ENCODE peak calls at places on chromosomes 3 and 15, in seven cellular contexts. One of them, this sample, is unnamed.
A peak's percentile ranks its signal among the peaks of the same experiment; 100 is the strongest.

GRCh38 chr3:42979044-42979962 is at the start of gene GASK1A:
- DNase-seq in upper lobe of right lung: peak; percentile 74
- DNase-seq in ovary: peak; percentile 80
- DNase-seq in GM12878: no peak
- DNase-seq in epithelial cell of proximal tubule: no peak
- DNase-seq in GM12864: no peak
- DNase-seq in IMR-90: no peak
- DNase-seq in this sample: no peak

GRCh38 chr3:99966657-99967420 is 147.5 kb downstream of the FILIP1L start:
- DNase-seq in upper lobe of right lung: no peak
- DNase-seq in ovary: no peak
- DNase-seq in GM12878: no peak
- DNase-seq in epithelial cell of proximal tubule: no peak
- DNase-seq in GM12864: no peak
- DNase-seq in IMR-90: peak; percentile 68
- DNase-seq in this sample: peak; percentile 92

GRCh38 chr15:101122806-101123205 is 129.0 kb downstream of the CHSY1 start:
- DNase-seq in upper lobe of right lung: no peak
- DNase-seq in ovary: no peak
- DNase-seq in GM12878: no peak
- DNase-seq in epithelial cell of proximal tubule: no peak
- DNase-seq in GM12864: no peak
- DNase-seq in IMR-90: no peak
- DNase-seq in this sample: no peak

GRCh38 chr15:72472907-72473669 is 1.0 kb upstream of the ARIH1 start:
- DNase-seq in upper lobe of right lung: no peak
- DNase-seq in ovary: no peak
- DNase-seq in GM12878: peak; percentile 5
- DNase-seq in epithelial cell of proximal tubule: peak; percentile 16
- DNase-seq in GM12864: no peak
- DNase-seq in IMR-90: peak; percentile 53
- DNase-seq in this sample: no peak

GRCh38 chr3:16130066-16130465 is 44.4 kb upstream of the GALNT15 start:
- DNase-seq in upper lobe of right lung: no peak
- DNase-seq in ovary: no peak
- DNase-seq in GM12878: no peak
- DNase-seq in epithelial cell of proximal tubule: peak; percentile 100
- DNase-seq in GM12864: no peak
- DNase-seq in IMR-90: peak; percentile 93
- DNase-seq in this sample: no peak

GRCh38 chr15:34084086-34084485 is 17.6 kb downstream of the EMC7 start:
- DNase-seq in upper lobe of right lung: no peak
- DNase-seq in ovary: no peak
- DNase-seq in GM12878: no peak
- DNase-seq in epithelial cell of proximal tubule: no peak
- DNase-seq in GM12864: no peak
- DNase-seq in IMR-90: peak; percentile 84
- DNase-seq in this sample: no peak

GRCh38 chr15:68601206-68602197 is 22.7 kb downstream of the CORO2B start:
- DNase-seq in upper lobe of right lung: no peak
- DNase-seq in ovary: no peak
- DNase-seq in GM12878: no peak
- DNase-seq in epithelial cell of proximal tubule: no peak
- DNase-seq in GM12864: no peak
- DNase-seq in IMR-90: no peak
- DNase-seq in this sample: no peak

GRCh38 chr3:62373714-62374333 is 474 bp upstream of the FEZF2 start:
- DNase-seq in upper lobe of right lung: no peak
- DNase-seq in ovary: no peak
- DNase-seq in GM12878: no peak
- DNase-seq in epithelial cell of proximal tubule: no peak
- DNase-seq in GM12864: no peak
- DNase-seq in IMR-90: no peak
- DNase-seq in this sample: no peak

GRCh38 chr3:70000563-70001081 is 1.1 kb downstream of the SAMMSON start:
- DNase-seq in upper lobe of right lung: no peak
- DNase-seq in ovary: no peak
- DNase-seq in GM12878: no peak
- DNase-seq in epithelial cell of proximal tubule: no peak
- DNase-seq in GM12864: no peak
- DNase-seq in IMR-90: peak; percentile 20
- DNase-seq in this sample: no peak

GRCh38 chr3:128316456-128316855 is 150.2 kb downstream of the DNAJB8 start:
- DNase-seq in upper lobe of right lung: peak; percentile 55
- DNase-seq in ovary: peak; percentile 80
- DNase-seq in GM12878: no peak
- DNase-seq in epithelial cell of proximal tubule: no peak
- DNase-seq in GM12864: no peak
- DNase-seq in IMR-90: no peak
- DNase-seq in this sample: no peak

GRCh38 chr3:197540961-197541377 is 14.8 kb downstream of the BDH1 start:
- DNase-seq in upper lobe of right lung: no peak
- DNase-seq in ovary: no peak
- DNase-seq in GM12878: no peak
- DNase-seq in epithelial cell of proximal tubule: no peak
- DNase-seq in GM12864: no peak
- DNase-seq in IMR-90: no peak
- DNase-seq in this sample: no peak

GRCh38 chr15:23855947-23856346 is 168.8 kb upstream of the NDN start:
- DNase-seq in upper lobe of right lung: no peak
- DNase-seq in ovary: no peak
- DNase-seq in GM12878: no peak
- DNase-seq in epithelial cell of proximal tubule: no peak
- DNase-seq in GM12864: no peak
- DNase-seq in IMR-90: no peak
- DNase-seq in this sample: no peak

GRCh38 chr15:99165956-99166689 is 61.2 kb downstream of the SYNM start:
- DNase-seq in upper lobe of right lung: no peak
- DNase-seq in ovary: no peak
- DNase-seq in GM12878: no peak
- DNase-seq in epithelial cell of proximal tubule: no peak
- DNase-seq in GM12864: no peak
- DNase-seq in IMR-90: no peak
- DNase-seq in this sample: no peak

GRCh38 chr3:81863714-81864113 is 102.3 kb upstream of the GBE1 start:
- DNase-seq in upper lobe of right lung: no peak
- DNase-seq in ovary: no peak
- DNase-seq in GM12878: no peak
- DNase-seq in epithelial cell of proximal tubule: no peak
- DNase-seq in GM12864: no peak
- DNase-seq in IMR-90: no peak
- DNase-seq in this sample: no peak

GRCh38 chr3:46884427-46884826 is 6.9 kb downstream of the PTH1R start:
- DNase-seq in upper lobe of right lung: no peak
- DNase-seq in ovary: no peak
- DNase-seq in GM12878: no peak
- DNase-seq in epithelial cell of proximal tubule: no peak
- DNase-seq in GM12864: no peak
- DNase-seq in IMR-90: no peak
- DNase-seq in this sample: no peak

GRCh38 chr15:31297880-31298456 is 28.7 kb upstream of the KLF13 start:
- DNase-seq in upper lobe of right lung: peak; percentile 36
- DNase-seq in ovary: peak; percentile 3
- DNase-seq in GM12878: no peak
- DNase-seq in epithelial cell of proximal tubule: no peak
- DNase-seq in GM12864: no peak
- DNase-seq in IMR-90: no peak
- DNase-seq in this sample: no peak

GRCh38 chr3:6697285-6697684 is 163.6 kb upstream of the GRM7 start:
- DNase-seq in upper lobe of right lung: no peak
- DNase-seq in ovary: no peak
- DNase-seq in GM12878: no peak
- DNase-seq in epithelial cell of proximal tubule: no peak
- DNase-seq in GM12864: no peak
- DNase-seq in IMR-90: no peak
- DNase-seq in this sample: no peak

GRCh38 chr3:31802981-31803380 is 178.1 kb downstream of the OSBPL10 start:
- DNase-seq in upper lobe of right lung: no peak
- DNase-seq in ovary: no peak
- DNase-seq in GM12878: no peak
- DNase-seq in epithelial cell of proximal tubule: no peak
- DNase-seq in GM12864: no peak
- DNase-seq in IMR-90: no peak
- DNase-seq in this sample: no peak

GRCh38 chr15:89836255-89837133 is 21.8 kb upstream of the ANPEP start:
- DNase-seq in upper lobe of right lung: no peak
- DNase-seq in ovary: no peak
- DNase-seq in GM12878: no peak
- DNase-seq in epithelial cell of proximal tubule: peak; percentile 80
- DNase-seq in GM12864: no peak
- DNase-seq in IMR-90: peak; percentile 96
- DNase-seq in this sample: peak; percentile 63

GRCh38 chr15:64856429-64857145 is 14.9 kb downstream of the PLEKHO2 start:
- DNase-seq in upper lobe of right lung: no peak
- DNase-seq in ovary: peak; percentile 73
- DNase-seq in GM12878: no peak
- DNase-seq in epithelial cell of proximal tubule: no peak
- DNase-seq in GM12864: no peak
- DNase-seq in IMR-90: peak; percentile 80
- DNase-seq in this sample: peak; percentile 61
- TF ChIP-seq CTCF in upper lobe of right lung: no peak
- TF ChIP-seq CTCF in ovary: no peak
- TF ChIP-seq CTCF in GM12878: no peak
- TF ChIP-seq CTCF in epithelial cell of proximal tubule: no peak
- TF ChIP-seq CTCF in GM12864: no peak
- TF ChIP-seq CTCF in IMR-90: peak; percentile 24
- TF ChIP-seq CTCF in this sample: peak; percentile 6

GRCh38 chr15:96322401-96323249 is 7.9 kb upstream of the NR2F2 start:
- DNase-seq in upper lobe of right lung: no peak
- DNase-seq in ovary: peak; percentile 83
- DNase-seq in GM12878: no peak
- DNase-seq in epithelial cell of proximal tubule: no peak
- DNase-seq in GM12864: no peak
- DNase-seq in IMR-90: no peak
- DNase-seq in this sample: no peak

GRCh38 chr15:96324192-96324895 is 6.2 kb upstream of the NR2F2 start:
- DNase-seq in upper lobe of right lung: no peak
- DNase-seq in ovary: peak; percentile 81
- DNase-seq in GM12878: no peak
- DNase-seq in epithelial cell of proximal tubule: no peak
- DNase-seq in GM12864: no peak
- DNase-seq in IMR-90: peak; percentile 54
- DNase-seq in this sample: no peak

GRCh38 chr15:96323250-96324162 is 7.0 kb upstream of the NR2F2 start:
- DNase-seq in upper lobe of right lung: no peak
- DNase-seq in ovary: peak; percentile 64
- DNase-seq in GM12878: no peak
- DNase-seq in epithelial cell of proximal tubule: no peak
- DNase-seq in GM12864: no peak
- DNase-seq in IMR-90: no peak
- DNase-seq in this sample: no peak

GRCh38 chr15:96321422-96322391 is 8.8 kb upstream of the NR2F2 start:
- DNase-seq in upper lobe of right lung: peak; percentile 67
- DNase-seq in ovary: peak; percentile 81
- DNase-seq in GM12878: no peak
- DNase-seq in epithelial cell of proximal tubule: no peak
- DNase-seq in GM12864: no peak
- DNase-seq in IMR-90: peak; percentile 11
- DNase-seq in this sample: no peak

GRCh38 chr15:96320703-96321421 is 9.6 kb upstream of the NR2F2 start:
- DNase-seq in upper lobe of right lung: no peak
- DNase-seq in ovary: no peak
- DNase-seq in GM12878: no peak
- DNase-seq in epithelial cell of proximal tubule: no peak
- DNase-seq in GM12864: no peak
- DNase-seq in IMR-90: no peak
- DNase-seq in this sample: no peak
- H3K4me3 ChIP-seq in upper lobe of right lung: peak overlapping the region; percentile 54
- H3K4me3 ChIP-seq in ovary: peak overlapping the region; percentile 73
- H3K4me3 ChIP-seq in GM12878: peak overlapping the region; percentile 47
- H3K4me3 ChIP-seq in epithelial cell of proximal tubule: peak overlapping the region; percentile 94
- H3K4me3 ChIP-seq in GM12864: no peak overlapping the region
- H3K4me3 ChIP-seq in IMR-90: no peak overlapping the region
- H3K4me3 ChIP-seq in this sample: peak overlapping the region; percentile 56

DNA sequence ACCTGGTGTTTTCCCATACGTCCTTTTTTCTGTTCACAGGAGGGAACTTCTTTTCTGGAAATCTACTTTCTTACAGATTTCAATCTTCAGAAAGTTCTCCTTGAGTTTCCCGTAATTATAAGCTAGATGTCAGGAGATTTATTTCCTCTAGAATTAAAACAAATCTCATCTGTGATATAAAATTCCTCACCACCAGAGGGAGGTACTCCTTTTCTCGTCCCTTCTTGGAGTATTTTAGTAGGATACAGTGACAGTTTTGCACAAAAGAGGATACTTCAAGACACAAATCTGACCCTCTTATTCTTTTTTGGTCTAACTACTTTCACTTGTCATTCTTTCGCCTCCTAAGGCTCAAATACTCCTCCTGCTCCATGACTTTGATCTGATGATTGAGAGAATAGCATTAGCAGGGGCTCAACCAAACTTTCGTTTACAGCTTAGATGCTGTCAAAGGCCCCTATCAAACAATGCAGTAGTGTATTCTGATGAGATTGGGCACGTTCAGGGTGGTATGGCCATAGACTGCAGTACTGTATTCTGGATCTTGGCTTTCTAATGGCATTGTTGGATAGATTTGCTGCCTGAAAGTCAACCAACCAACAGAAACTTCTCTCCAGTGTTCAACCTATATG is 38.0 kb downstream of the TMEM41A start:
- DNase-seq in upper lobe of right lung: no peak
- DNase-seq in ovary: no peak
- DNase-seq in GM12878: no peak
- DNase-seq in epithelial cell of proximal tubule: no peak
- DNase-seq in GM12864: no peak
- DNase-seq in IMR-90: peak; percentile 34
- DNase-seq in this sample: peak; percentile 2
- TF ChIP-seq CTCF in upper lobe of right lung: peak; percentile 22
- TF ChIP-seq CTCF in ovary: no peak
- TF ChIP-seq CTCF in GM12878: peak; percentile 28
- TF ChIP-seq CTCF in epithelial cell of proximal tubule: peak; percentile 47
- TF ChIP-seq CTCF in GM12864: no peak
- TF ChIP-seq CTCF in IMR-90: peak; percentile 45
- TF ChIP-seq CTCF in this sample: peak; percentile 42

GRCh38 chr3:125381314-125381713 is 6.2 kb upstream of the ZNF148 start:
- DNase-seq in upper lobe of right lung: no peak
- DNase-seq in ovary: no peak
- DNase-seq in GM12878: no peak
- DNase-seq in epithelial cell of proximal tubule: no peak
- DNase-seq in GM12864: no peak
- DNase-seq in IMR-90: peak; percentile 14
- DNase-seq in this sample: no peak

GRCh38 chr3:125383744-125384143 is 8.6 kb upstream of the ZNF148 start:
- DNase-seq in upper lobe of right lung: no peak
- DNase-seq in ovary: no peak
- DNase-seq in GM12878: no peak
- DNase-seq in epithelial cell of proximal tubule: no peak
- DNase-seq in GM12864: no peak
- DNase-seq in IMR-90: no peak
- DNase-seq in this sample: no peak

GRCh38 chr3:125381743-125382142 is 6.6 kb upstream of the ZNF148 start:
- DNase-seq in upper lobe of right lung: no peak
- DNase-seq in ovary: no peak
- DNase-seq in GM12878: peak; percentile 43
- DNase-seq in epithelial cell of proximal tubule: no peak
- DNase-seq in GM12864: peak; percentile 43
- DNase-seq in IMR-90: peak; percentile 81
- DNase-seq in this sample: no peak

GRCh38 chr3:125379483-125379882 is 4.4 kb upstream of the ZNF148 start:
- DNase-seq in upper lobe of right lung: no peak
- DNase-seq in ovary: no peak
- DNase-seq in GM12878: no peak
- DNase-seq in epithelial cell of proximal tubule: no peak
- DNase-seq in GM12864: no peak
- DNase-seq in IMR-90: no peak
- DNase-seq in this sample: no peak

GRCh38 chr3:125382323-125382722 is 7.2 kb upstream of the ZNF148 start:
- DNase-seq in upper lobe of right lung: no peak
- DNase-seq in ovary: no peak
- DNase-seq in GM12878: no peak
- DNase-seq in epithelial cell of proximal tubule: no peak
- DNase-seq in GM12864: no peak
- DNase-seq in IMR-90: no peak
- DNase-seq in this sample: no peak
- H3K4me3 ChIP-seq in upper lobe of right lung: no peak overlapping the region
- H3K4me3 ChIP-seq in ovary: no peak overlapping the region
- H3K4me3 ChIP-seq in GM12878: no peak overlapping the region
- H3K4me3 ChIP-seq in epithelial cell of proximal tubule: no peak overlapping the region
- H3K4me3 ChIP-seq in GM12864: no peak overlapping the region
- H3K4me3 ChIP-seq in IMR-90: no peak overlapping the region
- H3K4me3 ChIP-seq in this sample: no peak overlapping the region